ENCODE peak calls at places on chromosomes 16 and 17, in five cellular contexts. W is HEK293T, D is aorta, R is H9, C is NCI-H1092 treated with DMSO at 0.1 percent for 48 hours. K is an unnamed sample.

GRCh38 chr17:66711936-66712335 is 123.0 kb upstream of the CACNG5 start:
- DNase-seq in C (no peak), R (peak; percentile 60), W (no peak), D (no peak), K (no peak)

GRCh38 chr17:50147841-50148225 is 2.6 kb downstream of the PPP1R9B start:
- DNase-seq in D (peak; percentile 69), R (peak; percentile 46), W (no peak), C (no peak), K (no peak)

GRCh38 chr16:65510241-65510640 is 388.4 kb upstream of the CDH11 start:
- DNase-seq in D (no peak), R (no peak), W (no peak), C (no peak), K (no peak)

GRCh38 chr16:23031508-23032098 is 117.6 kb downstream of the USP31 start:
- DNase-seq in W (no peak), R (no peak), D (no peak), C (no peak), K (no peak)

GRCh38 chr17:82020874-82021727 is 1.6 kb downstream of the CENPX start:
- DNase-seq in W (no peak), R (peak; percentile 74), C (peak; percentile 35), D (peak; percentile 85), K (peak; percentile 82)

GRCh38 chr17:14541714-14542113 is 240.8 kb downstream of the HS3ST3B1 start:
- DNase-seq in R (no peak), W (no peak), C (no peak), D (no peak), K (no peak)

GRCh38 chr17:4594406-4595349 is 10.3 kb downstream of the SMTNL2 start:
- DNase-seq in D (no peak), R (peak; percentile 90), C (peak; percentile 17), W (no peak), K (no peak)

GRCh38 chr16:70430667-70431536 is 8.0 kb downstream of the ST3GAL2 start:
- DNase-seq in R (peak; percentile 69), C (no peak), W (no peak), D (no peak), K (no peak)

GRCh38 chr17:39926588-39927100 is 757 bp downstream of the ORMDL3 start:
- DNase-seq in W (peak; percentile 22), D (peak; percentile 67), C (peak; percentile 13), R (peak; percentile 69), K (peak; percentile 64)

GRCh38 chr17:64747938-64748540 is 85.9 kb upstream of the SMURF2 start:
- DNase-seq in R (no peak), D (no peak), C (no peak), W (no peak), K (peak; percentile 56)

GRCh38 chr16:58960484-58960883 is 226.4 kb upstream of the GOT2 start:
- DNase-seq in D (no peak), R (peak; percentile 68), W (no peak), C (no peak), K (no peak)

GRCh38 chr17:33582661-33583060 is 289.6 kb upstream of the ASIC2 start:
- DNase-seq in R (no peak), C (no peak), D (no peak), W (no peak), K (no peak)

GRCh38 chr17:67434061-67434525 is 57.0 kb downstream of the PITPNC1 start:
- DNase-seq in D (peak; percentile 61), R (no peak), C (no peak), W (no peak), K (no peak)

GRCh38 chr17:27241346-27241946 is 52.5 kb upstream of the WSB1 start:
- DNase-seq in D (no peak), W (no peak), R (peak; percentile 44), C (no peak), K (no peak)

GRCh38 chr16:57994778-57995177 is 5.7 kb downstream of the ZNF319 start:
- DNase-seq in W (peak; percentile 62), R (peak; percentile 59), C (no peak), D (peak; percentile 83), K (peak; percentile 48)

GRCh38 chr17:3917391-3917931 is 1.2 kb upstream of the P2RX1 start:
- DNase-seq in D (no peak), R (no peak), W (no peak), C (peak; percentile 24), K (peak; percentile 27)

GRCh38 chr17:82342361-82343079 is 9.0 kb upstream of the SECTM1 start:
- DNase-seq in W (no peak), D (no peak), C (no peak), R (no peak), K (no peak)

GRCh38 chr17:60392845-60393702 is 1.1 kb upstream of the USP32 start:
- DNase-seq in R (no peak), W (no peak), C (peak; percentile 59), D (peak; percentile 53), K (peak; percentile 41)

GRCh38 chr16:869823-870641 is 69.5 kb upstream of the GNG13 start:
- DNase-seq in R (no peak), D (peak; percentile 36), W (no peak), C (no peak), K (no peak)

GRCh38 chr17:81178136-81179091 is 12.4 kb upstream of the AATK start:
- DNase-seq in R (no peak), C (no peak), D (no peak), W (no peak), K (no peak)

GRCh38 chr17:44221072-44221861 is 1.8 kb upstream of the UBTF start:
- DNase-seq in R (peak; percentile 84), W (peak; percentile 55), D (peak; percentile 85), C (peak; percentile 91), K (peak; percentile 88)

GRCh38 chr17:14061666-14062560 is 7.4 kb upstream of the COX10 start:
- DNase-seq in R (no peak), C (no peak), W (no peak), D (peak; percentile 66), K (peak; percentile 87)

GRCh38 chr17:5763595-5763994 is 179.3 kb upstream of the NLRP1 start:
- DNase-seq in D (no peak), R (no peak), W (no peak), C (no peak), K (no peak)

GRCh38 chr17:80316431-80316830 is 55.8 kb downstream of the RNF213 start:
- DNase-seq in D (no peak), W (no peak), C (no peak), R (no peak), K (no peak)

GRCh38 chr16:89187337-89188063 is 12.8 kb downstream of the SLC22A31 start:
- DNase-seq in D (peak; percentile 50), R (no peak), C (no peak), W (no peak), K (no peak)

GRCh38 chr17:77300016-77300686 is 159.4 kb downstream of the SEC14L1 start:
- DNase-seq in W (no peak), C (no peak), R (no peak), D (no peak), K (no peak)

GRCh38 chr16:84548508-84548907 is 44.0 kb upstream of the MEAK7 start:
- DNase-seq in D (no peak), W (no peak), R (no peak), C (peak; percentile 20), K (no peak)

GRCh38 chr16:11619327-11619851 is 32.7 kb upstream of the LITAF start:
- DNase-seq in C (no peak), D (peak; percentile 76), R (no peak), W (no peak), K (no peak)

GRCh38 chr16:73878616-73879015 is 418.0 kb upstream of the PSMD7 start:
- DNase-seq in R (no peak), D (no peak), C (peak; percentile 77), W (peak; percentile 49), K (peak; percentile 69)

GRCh38 chr17:19397556-19398041 is 10.6 kb upstream of the MFAP4 start:
- DNase-seq in W (no peak), D (no peak), R (peak; percentile 85), C (no peak), K (no peak)

K was measured in GM03348.